ENCODE peak calls at places on chromosomes 11 and 22, in seven cellular contexts. F is CD8-positive, alpha-beta T cell; W is AG09309; V is body of pancreas; P is keratinocyte; I is cardiac fibroblast; A is A549. L is an unnamed sample.

GRCh38 chr11:46175401-46176002 is 54.2 kb upstream of the PHF21A start:
- DNase-seq in F (no peak), V (no peak), W (no peak), A (no peak), P (no peak), I (no peak), L (no peak)

GRCh38 chr11:45773271-45774022 is 31.5 kb upstream of the SLC35C1 start:
- DNase-seq in V (no peak), P (no peak), A (no peak), F (no peak), W (no peak), I (no peak), L (no peak)

GRCh38 chr22:48968201-48968959 is 859.3 kb downstream of the BRD1 start:
- DNase-seq in F (peak; percentile 48), A (peak; percentile 11), I (no peak), W (no peak), P (no peak), V (peak; percentile 39), L (peak; percentile 30)

GRCh38 chr22:40620464-40621046 is 16.0 kb downstream of the MRTFA start:
- DNase-seq in A (peak; percentile 29), V (no peak), P (peak; percentile 73), I (no peak), W (no peak), F (no peak), L (no peak)

GRCh38 chr11:132838621-132839020 is 693.7 kb downstream of the OPCML start:
- DNase-seq in P (no peak), I (peak; percentile 19), W (no peak), V (no peak), A (no peak), F (no peak), L (no peak)

GRCh38 chr11:27209562-27210005 is 153.4 kb downstream of the CCDC34 start:
- DNase-seq in A (peak; percentile 94), F (no peak), V (peak; percentile 57), I (peak; percentile 88), P (peak; percentile 90), W (peak; percentile 66), L (no peak)

GRCh38 chr11:60469723-60470122 is 14.1 kb downstream of the MS4A1 start:
- DNase-seq in V (no peak), I (no peak), F (no peak), P (no peak), A (no peak), W (no peak), L (no peak)

GRCh38 chr11:20511982-20512381 is 87.4 kb upstream of the SLC6A5 start:
- DNase-seq in W (no peak), P (no peak), I (no peak), F (no peak), A (no peak), V (no peak), L (no peak)

GRCh38 chr11:776459-777287 is 614 bp downstream of the GATD1 start:
- DNase-seq in A (no peak), W (no peak), V (peak; percentile 21), I (peak; percentile 33), F (no peak), P (no peak), L (peak; percentile 62)

GRCh38 chr22:48838846-48839730 is 988.6 kb downstream of the BRD1 start:
- DNase-seq in P (no peak), W (no peak), V (no peak), A (no peak), F (no peak), I (no peak), L (no peak)

GRCh38 chr11:72338741-72339140 is 94.8 kb upstream of the PHOX2A start:
- DNase-seq in A (peak; percentile 5), V (no peak), W (peak; percentile 25), P (no peak), I (no peak), F (no peak), L (no peak)

GRCh38 chr11:10075141-10075540 is 218.9 kb downstream of the SBF2 start:
- DNase-seq in F (no peak), I (no peak), V (no peak), W (no peak), P (no peak), A (no peak), L (no peak)

GRCh38 chr11:44979536-44980399 is 29.1 kb upstream of the TP53I11 start:
- DNase-seq in W (no peak), I (peak; percentile 29), V (peak; percentile 90), P (peak; percentile 48), A (peak; percentile 92), F (no peak), L (peak; percentile 30)

GRCh38 chr22:17868771-17869170 is 94.5 kb upstream of the BID start:
- DNase-seq in W (no peak), A (no peak), F (no peak), I (no peak), V (no peak), P (no peak), L (no peak)

GRCh38 chr22:33798401-33798800 is 121.9 kb downstream of the LARGE1 start:
- DNase-seq in W (no peak), P (no peak), I (no peak), F (no peak), V (no peak), A (no peak), L (no peak)

GRCh38 chr11:16096336-16096735 is 260.0 kb downstream of the SOX6 start:
- DNase-seq in F (no peak), V (no peak), I (peak; percentile 11), A (no peak), W (no peak), P (no peak), L (no peak)

GRCh38 chr11:20034941-20035340 is 125.3 kb downstream of the DBX1 start:
- DNase-seq in A (no peak), F (no peak), W (no peak), I (no peak), V (no peak), P (no peak), L (no peak)

GRCh38 chr11:61917357-61918109 is at the start of gene RAB3IL1:
- DNase-seq in F (no peak), P (no peak), I (peak; percentile 67), V (peak; percentile 55), W (no peak), A (peak; percentile 30), L (peak; percentile 52)

GRCh38 chr11:113567867-113568266 is 92.7 kb upstream of the DRD2 start:
- DNase-seq in P (no peak), F (no peak), V (no peak), I (no peak), A (no peak), W (no peak), L (no peak)

GRCh38 chr11:3135491-3136440 is 29.3 kb downstream of the OSBPL5 start:
- DNase-seq in F (no peak), W (no peak), V (peak; percentile 13), A (no peak), I (no peak), P (no peak), L (no peak)

GRCh38 chr11:72174299-72175070 is 17.5 kb upstream of the FOLR1 start:
- DNase-seq in A (no peak), W (no peak), V (no peak), I (no peak), P (no peak), F (no peak), L (no peak)

DNA sequence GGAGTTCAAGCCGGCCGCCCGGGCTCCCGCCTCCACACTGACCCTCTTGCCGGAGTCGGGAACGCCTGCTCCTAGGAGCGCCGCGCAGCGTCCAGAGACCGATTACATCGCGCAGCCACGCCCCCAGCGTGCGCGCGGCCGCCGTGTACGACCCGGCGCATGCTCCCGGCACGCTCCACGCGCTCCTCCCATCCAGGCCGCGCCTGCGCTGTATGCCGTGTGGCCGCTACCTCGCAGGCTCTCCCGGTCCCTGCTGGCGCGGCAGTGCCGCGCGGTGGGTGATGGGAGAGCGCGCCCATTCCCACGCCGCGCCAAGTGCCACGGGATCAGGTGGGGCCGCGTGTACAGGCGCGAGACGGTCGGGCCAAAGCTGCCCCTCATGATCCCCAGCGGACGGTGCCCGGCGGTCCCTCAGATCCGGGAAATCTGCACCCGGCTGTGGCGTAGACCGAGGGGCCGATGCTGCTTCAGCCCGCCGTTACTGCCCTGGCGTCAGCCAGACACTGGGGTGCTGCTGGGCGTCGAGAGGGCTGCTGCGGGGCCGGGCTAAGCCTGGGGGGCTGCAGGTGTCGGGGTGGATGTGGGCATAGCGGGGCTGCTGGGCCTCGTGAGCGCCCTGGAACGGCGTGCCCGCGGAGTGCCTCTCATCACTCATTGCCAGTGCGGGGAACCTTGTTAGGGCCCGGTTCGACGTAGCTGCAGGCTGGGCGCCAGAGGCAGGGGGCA is at the start of the genes GNB1L and RTL10:
- DNase-seq in F (peak; percentile 97), W (peak; percentile 81), A (peak; percentile 95), V (peak; percentile 98), P (peak; percentile 76), I (peak; percentile 98), L (peak; percentile 97)
- TF ChIP-seq CTCF in F (no peak), W (peak; percentile 13), A (no peak), V (no peak), P (peak; percentile 50), I (no peak), L (no peak)

GRCh38 chr11:86799680-86800075 is 664 bp upstream of the PRSS23 start:
- DNase-seq in W (no peak), F (no peak), I (no peak), P (no peak), V (peak; percentile 12), A (peak; percentile 61), L (peak; percentile 15)
- TF ChIP-seq CTCF in W (peak; percentile 24), F (no peak), I (no peak), P (peak; percentile 12), V (no peak), A (peak; percentile 39), L (no peak)

DNA sequence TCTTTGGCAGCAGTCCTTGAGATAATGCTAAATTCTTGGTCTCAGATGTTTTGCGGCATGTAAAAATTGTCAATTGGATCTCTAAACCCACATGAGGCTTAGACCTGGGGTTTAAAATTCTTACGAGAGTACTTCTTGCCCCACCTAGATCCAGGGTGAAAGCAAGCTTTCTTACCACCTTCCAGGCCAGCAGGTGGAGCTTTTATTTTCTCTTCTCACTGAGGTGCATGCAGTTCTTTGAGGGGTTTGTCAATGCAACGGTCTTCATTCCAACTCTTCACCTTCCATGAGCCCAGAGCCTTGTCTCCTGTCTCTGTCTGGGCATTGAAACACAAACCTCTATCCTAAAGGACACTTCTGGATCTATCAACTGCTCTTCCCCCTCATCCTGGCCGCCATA is 154.1 kb downstream of the MYO18B start:
- DNase-seq in V (no peak), A (peak; percentile 1), F (no peak), W (no peak), P (no peak), I (no peak), L (no peak)
- TF ChIP-seq CTCF in V (no peak), A (no peak), F (no peak), W (no peak), P (no peak), I (no peak), L (no peak)

DNA sequence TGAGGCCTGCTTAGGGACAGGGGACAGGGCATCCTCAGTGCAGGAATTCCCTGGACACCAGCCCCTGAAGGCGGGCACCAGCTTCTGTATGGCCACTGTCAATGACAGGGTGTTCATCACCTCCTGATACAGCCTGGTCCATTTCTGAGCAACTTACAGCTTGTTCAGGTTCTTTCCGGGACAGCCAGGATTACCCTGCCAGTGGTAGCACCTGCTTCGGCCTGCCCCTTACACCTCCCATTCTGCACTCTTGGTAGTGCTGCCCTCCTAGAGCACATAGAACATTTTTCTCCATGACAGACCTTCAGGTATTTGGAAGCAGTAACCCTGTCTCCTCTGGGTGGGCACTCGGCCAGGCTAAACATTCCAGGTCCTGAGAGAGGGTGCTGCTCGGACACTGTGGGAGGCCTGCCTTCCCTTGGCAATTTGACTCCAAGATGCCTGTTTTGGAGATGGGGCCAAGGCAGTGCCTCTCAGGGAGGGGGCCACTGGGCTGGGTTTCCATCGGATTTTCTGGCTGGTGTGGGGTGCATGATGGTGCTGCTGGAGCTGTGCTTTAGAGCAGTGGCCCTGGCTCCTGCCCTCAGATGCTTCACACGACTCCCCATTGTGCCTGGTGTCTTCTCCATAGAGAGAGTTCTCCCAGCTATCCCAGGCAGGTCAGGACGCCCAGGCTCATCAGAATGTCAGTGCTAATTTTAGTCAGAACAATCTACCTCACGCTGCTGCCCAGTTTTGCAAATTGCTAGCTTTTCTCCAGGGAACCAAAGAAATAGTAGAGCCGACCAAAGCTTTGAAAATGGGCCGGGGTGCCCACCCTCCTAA is 1.2 kb downstream of the GAL3ST3 start:
- DNase-seq in P (no peak), W (no peak), V (peak; percentile 73), I (no peak), A (no peak), F (no peak), L (no peak)
- TF ChIP-seq CTCF in P (no peak), W (no peak), V (no peak), I (no peak), A (no peak), F (no peak), L (no peak)

L was measured in endothelial cell.